ENCODE peak calls at places on chromosome 2, in eight cellular contexts. H is activated CD8-positive, alpha-beta memory T cell treated with anti-CD3 and anti-CD28 coated beads for 1 hour; Z is prostate gland; D is AG10803; O is anterior cingulate cortex; E is Kasumi-1; G is HFFc6; W is activated T-cell treated with anti-CD3 and anti-CD28 coated beads, Interleukin-2, amount 50 U/mL, for 72 hours. Y is an unnamed sample.

GRCh38 chr2:181196401-181196800 is 216.0 kb downstream of the UBE2E3 start:
- DNase-seq in H (no peak), Z (no peak), D (no peak), O (no peak), E (no peak), G (no peak), W (no peak), Y (no peak)

GRCh38 chr2:163970058-163970806 is 234.4 kb upstream of the FIGN start:
- DNase-seq in H (no peak), Z (no peak), D (no peak), O (no peak), E (no peak), G (no peak), W (no peak), Y (no peak)

GRCh38 chr2:6556755-6557154 is 309.0 kb downstream of the CMPK2 start:
- DNase-seq in H (no peak), Z (no peak), D (peak), O (no peak), E (no peak), G (peak), W (no peak), Y (no peak)

GRCh38 chr2:151189125-151189524 is 72.5 kb downstream of the RBM43 start:
- DNase-seq in H (no peak), Z (no peak), D (no peak), O (no peak), E (no peak), G (no peak), W (no peak), Y (no peak)

GRCh38 chr2:43080626-43081025 is 145.8 kb downstream of the ZFP36L2 start:
- DNase-seq in H (no peak), Z (no peak), D (no peak), O (no peak), E (no peak), G (no peak), W (no peak), Y (no peak)

GRCh38 chr2:157809212-157809611 is 66.9 kb downstream of the ACVR1 start:
- DNase-seq in H (no peak), Z (no peak), D (peak), O (no peak), E (no peak), G (peak), W (no peak), Y (no peak)

GRCh38 chr2:159737292-159737916 is 25.1 kb downstream of the MARCHF7 start:
- DNase-seq in H (no peak), Z (no peak), D (no peak), O (no peak), E (no peak), G (no peak), W (no peak), Y (no peak)

GRCh38 chr2:23912054-23912453 is 14.9 kb downstream of the ATAD2B start:
- DNase-seq in H (no peak), Z (no peak), D (peak), O (no peak), E (no peak), G (no peak), W (no peak), Y (no peak)

Y was measured in GF-D8.